ENCODE peak calls at places on chromosomes 5 and 9, in nine cellular contexts. Y is tibial nerve, Q is uterus, C is heart right ventricle, H is lower lobe of right lung, G is right atrium auricular region, L is BJ, Z is MM.1S, N is astrocyte. I is an unnamed sample.
A peak's percentile ranks its signal among the peaks of the same experiment; 100 is the strongest.

GRCh38 chr9:16039988-16040761 is 487.3 kb downstream of the CCDC171 start:
- DNase-seq in Y (no peak), Q (peak; percentile 51), C (no peak), H (no peak), G (no peak), L (no peak), Z (no peak), N (peak; percentile 59), I (peak; percentile 81)

GRCh38 chr9:105712297-105712696 is 18.0 kb downstream of the TMEM38B start:
- DNase-seq in Y (no peak), Q (no peak), C (no peak), H (no peak), G (no peak), L (no peak), Z (no peak), N (no peak), I (no peak)

GRCh38 chr5:115575167-115576070 is 26.9 kb downstream of the TICAM2 start:
- DNase-seq in Y (no peak), Q (no peak), C (no peak), H (no peak), G (no peak), L (no peak), Z (no peak), N (peak; percentile 87), I (peak; percentile 45)

GRCh38 chr5:170986598-170986997 is 124.8 kb downstream of the RANBP17 start:
- DNase-seq in Y (no peak), Q (no peak), C (no peak), H (no peak), G (no peak), L (no peak), Z (peak; percentile 27), N (peak; percentile 6), I (no peak)

GRCh38 chr5:68288756-68289134 is 73.2 kb downstream of the PIK3R1 start:
- DNase-seq in Y (no peak), Q (no peak), C (peak; percentile 14), H (no peak), G (no peak), L (no peak), Z (no peak), N (peak; percentile 20), I (no peak)

GRCh38 chr5:132099073-132099748 is 25.6 kb downstream of the CSF2 start:
- DNase-seq in Y (no peak), Q (no peak), C (no peak), H (no peak), G (no peak), L (no peak), Z (no peak), N (no peak), I (no peak)

GRCh38 chr9:112169368-112169767 is 5.7 kb downstream of the SUSD1 start:
- DNase-seq in Y (no peak), Q (no peak), C (no peak), H (no peak), G (no peak), L (no peak), Z (no peak), N (no peak), I (no peak)

GRCh38 chr5:159965031-159965837 is 43.7 kb upstream of the TTC1 start:
- DNase-seq in Y (peak; percentile 21), Q (peak; percentile 63), C (peak; percentile 52), H (peak; percentile 65), G (peak; percentile 64), L (no peak), Z (no peak), N (peak; percentile 46), I (no peak)

GRCh38 chr5:132962429-132962928 is 955 bp downstream of the AFF4 start:
- DNase-seq in Y (peak; percentile 30), Q (peak; percentile 25), C (no peak), H (no peak), G (no peak), L (no peak), Z (peak; percentile 15), N (peak; percentile 72), I (no peak)

GRCh38 chr5:55622460-55622859 is 87.7 kb upstream of the PLPP1 start:
- DNase-seq in Y (no peak), Q (no peak), C (no peak), H (no peak), G (no peak), L (no peak), Z (no peak), N (no peak), I (no peak)

GRCh38 chr5:142296914-142297417 is 27.9 kb downstream of the SPRY4 start:
- DNase-seq in Y (no peak), Q (no peak), C (peak; percentile 27), H (no peak), G (no peak), L (peak; percentile 72), Z (no peak), N (peak; percentile 90), I (peak; percentile 69)

GRCh38 chr9:34047864-34048729 is 590 bp downstream of the UBAP2 start:
- DNase-seq in Y (no peak), Q (peak; percentile 50), C (no peak), H (peak; percentile 58), G (peak; percentile 58), L (no peak), Z (peak; percentile 54), N (no peak), I (no peak)

GRCh38 chr9:33782395-33783152 is 12.8 kb upstream of the PRSS3 start:
- DNase-seq in Y (no peak), Q (no peak), C (no peak), H (no peak), G (no peak), L (no peak), Z (no peak), N (peak; percentile 78), I (no peak)

GRCh38 chr9:137575725-137576411 is 2.9 kb downstream of the DPH7 start:
- DNase-seq in Y (no peak), Q (no peak), C (peak; percentile 30), H (no peak), G (no peak), L (no peak), Z (peak; percentile 79), N (no peak), I (no peak)
- H3K4me3 ChIP-seq in Y (no peak overlapping the region), Q (no peak overlapping the region), C (no peak overlapping the region), H (no peak overlapping the region), G (peak overlapping the region; percentile 4), L (no peak overlapping the region), Z (peak overlapping the region; percentile 94), N (no peak overlapping the region), I (no peak overlapping the region)

GRCh38 chr5:153713913-153714312 is 223.4 kb downstream of the GRIA1 start:
- DNase-seq in Y (no peak), Q (no peak), C (no peak), H (no peak), G (no peak), L (no peak), Z (no peak), N (no peak), I (no peak)

GRCh38 chr5:153707626-153708025 is 217.2 kb downstream of the GRIA1 start:
- DNase-seq in Y (no peak), Q (no peak), C (no peak), H (no peak), G (no peak), L (no peak), Z (no peak), N (no peak), I (no peak)

GRCh38 chr5:153714732-153715287 is 224.3 kb downstream of the GRIA1 start:
- DNase-seq in Y (no peak), Q (no peak), C (no peak), H (no peak), G (no peak), L (no peak), Z (no peak), N (peak; percentile 41), I (no peak)

GRCh38 chr5:153712946-153713345 is 222.5 kb downstream of the GRIA1 start:
- DNase-seq in Y (no peak), Q (no peak), C (no peak), H (no peak), G (no peak), L (no peak), Z (no peak), N (no peak), I (no peak)

DNA sequence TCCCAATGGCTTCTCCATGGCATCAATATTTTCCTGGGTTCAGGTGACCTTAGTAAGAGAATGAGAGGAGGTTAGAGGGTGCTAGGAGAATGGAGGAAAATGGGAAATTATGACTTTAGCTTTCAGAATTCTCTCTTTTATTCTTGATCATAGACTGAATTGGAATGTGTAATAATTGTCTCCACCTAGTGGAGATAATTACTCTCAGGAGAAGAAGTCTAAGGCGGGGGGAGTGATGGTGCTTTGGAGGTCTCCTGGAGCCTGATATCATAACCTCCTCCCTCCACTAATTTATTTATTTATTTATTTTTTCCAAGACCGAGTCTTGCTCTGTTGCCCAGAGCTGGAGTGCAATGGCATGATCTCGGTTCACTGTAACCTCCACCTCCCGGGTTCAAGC is 221.3 kb downstream of the GRIA1 start:
- DNase-seq in Y (no peak), Q (no peak), C (no peak), H (no peak), G (no peak), L (no peak), Z (no peak), N (no peak), I (no peak)
- TF ChIP-seq CTCF in Y (no peak), Q (no peak), C (no peak), H (peak; percentile 17), G (no peak), L (no peak), Z (no peak), N (peak; percentile 24), I (no peak)

DNA sequence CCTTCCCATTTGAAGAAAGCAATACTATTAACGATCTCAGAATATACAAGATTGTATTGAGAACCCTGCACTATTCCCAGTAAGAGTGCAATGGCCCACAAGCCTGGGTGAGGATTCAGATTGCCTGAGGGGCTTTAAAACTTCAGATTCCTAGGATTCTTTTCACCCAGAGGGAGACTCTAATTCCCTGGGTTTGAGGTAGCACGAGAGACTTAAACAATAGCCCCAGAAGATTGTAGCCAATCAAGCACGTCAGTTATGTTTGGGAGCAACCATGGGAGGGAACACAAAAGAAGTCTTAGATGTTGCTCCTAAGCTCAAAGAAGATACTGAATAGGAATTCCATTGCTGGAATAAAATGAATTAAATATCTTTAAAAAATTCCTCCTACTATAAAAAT is 17.9 kb downstream of the MRPS27 start:
- DNase-seq in Y (no peak), Q (no peak), C (no peak), H (no peak), G (no peak), L (no peak), Z (no peak), N (no peak), I (no peak)
- H3K36me3 ChIP-seq in Y (peaks cover 4% of the 10 kb centered on the region), Q (no peaks in the 10 kb centered on the region), C (peaks cover 5% of the 10 kb centered on the region), H (peaks cover 5% of the 10 kb centered on the region), G (no peaks in the 10 kb centered on the region), L (no peaks in the 10 kb centered on the region), Z (no peaks in the 10 kb centered on the region), N (no peaks in the 10 kb centered on the region), I (no peaks in the 10 kb centered on the region)

DNA sequence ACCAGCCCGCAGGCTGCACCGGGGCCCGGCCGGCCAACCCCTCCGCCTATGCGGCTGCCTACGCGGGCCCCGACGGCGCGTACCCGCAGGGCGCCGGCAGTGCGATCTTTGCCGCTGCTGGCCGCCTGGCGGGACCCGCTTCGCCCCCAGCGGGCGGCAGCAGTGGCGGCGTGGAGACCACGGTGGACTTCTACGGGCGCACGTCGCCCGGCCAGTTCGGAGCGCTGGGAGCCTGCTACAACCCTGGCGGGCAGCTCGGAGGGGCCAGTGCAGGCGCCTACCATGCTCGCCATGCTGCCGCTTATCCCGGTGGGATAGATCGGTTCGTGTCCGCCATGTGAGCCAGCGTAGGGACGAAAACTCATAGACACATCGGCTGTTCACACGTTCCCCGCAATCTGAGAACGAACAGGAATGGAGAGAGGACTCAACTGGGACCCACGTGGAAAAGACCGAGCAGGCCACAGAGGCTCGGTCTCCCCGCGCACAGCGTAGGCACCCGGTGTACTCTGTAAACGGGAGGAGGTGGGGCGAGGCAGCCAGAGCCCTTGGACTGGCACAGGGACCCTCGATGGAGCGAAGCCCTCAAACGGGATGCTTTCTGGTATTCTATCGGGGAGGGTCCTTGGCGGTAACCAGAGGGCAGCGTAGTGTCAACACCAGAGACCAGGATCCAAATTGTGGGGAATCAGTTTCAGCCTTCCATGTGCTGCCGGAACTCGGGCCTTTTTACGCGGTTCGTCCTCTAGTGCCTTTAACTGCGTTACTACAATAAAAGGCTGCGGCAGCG is 1.9 kb downstream of the FOXE1 start:
- DNase-seq in Y (no peak), Q (no peak), C (no peak), H (no peak), G (peak; percentile 43), L (no peak), Z (no peak), N (no peak), I (no peak)
- H3K4me3 ChIP-seq in Y (no peak overlapping the region), Q (no peak overlapping the region), C (no peak overlapping the region), H (no peak overlapping the region), G (no peak overlapping the region), L (no peak overlapping the region), Z (no peak overlapping the region), N (no peak overlapping the region), I (peak overlapping the region; percentile 42)

I was measured in kidney epithelial cell.